ENCODE peak calls at places on chromosome 12, in eight cellular contexts. U, G, L, B, M, Y, P and T are unnamed samples.

GRCh38 chr12:57242329-57242690 is 8.7 kb downstream of the STAC3 start:
- DNase-seq in U (no peak), G (peak), L (no peak), B (peak), M (no peak), Y (no peak), P (no peak), T (no peak)

GRCh38 chr12:54306925-54307731 is 6.3 kb upstream of the NFE2 start:
- DNase-seq in U (peak), G (peak), L (peak), B (peak), M (no peak), Y (peak), P (peak), T (peak)

GRCh38 chr12:49470986-49471385 is 67.8 kb upstream of the KCNH3 start:
- DNase-seq in U (no peak), G (no peak), L (no peak), B (no peak), M (no peak), Y (no peak), P (no peak), T (no peak)

GRCh38 chr12:109550310-109550680 is 23.0 kb downstream of the MMAB start:
- DNase-seq in U (no peak), G (no peak), L (no peak), B (no peak), M (no peak), Y (peak), P (no peak), T (no peak)

GRCh38 chr12:110253176-110253575 is 27.9 kb upstream of the ATP2A2 start:
- DNase-seq in U (no peak), G (peak), L (peak), B (no peak), M (no peak), Y (peak), P (no peak), T (no peak)

GRCh38 chr12:105342464-105342863 is 12.0 kb downstream of the C12orf75 start:
- DNase-seq in U (no peak), G (no peak), L (no peak), B (no peak), M (no peak), Y (no peak), P (no peak), T (no peak)

GRCh38 chr12:67720383-67720856 is 71.9 kb downstream of the DYRK2 start:
- DNase-seq in U (no peak), G (no peak), L (peak), B (peak), M (no peak), Y (no peak), P (peak), T (no peak)

GRCh38 chr12:116123511-116124258 is 153.8 kb downstream of the MED13L start:
- DNase-seq in U (peak), G (no peak), L (peak), B (peak), M (no peak), Y (no peak), P (no peak), T (peak)

GRCh38 chr12:112759786-112760185 is 31.8 kb upstream of the RPH3A start:
- DNase-seq in U (no peak), G (no peak), L (no peak), B (no peak), M (no peak), Y (no peak), P (no peak), T (no peak)

GRCh38 chr12:7128681-7129593 is at the start of gene RBP5:
- DNase-seq in U (no peak), G (no peak), L (no peak), B (no peak), M (no peak), Y (no peak), P (no peak), T (no peak)

GRCh38 chr12:68786929-68787328 is 21.0 kb upstream of the MDM2 start:
- DNase-seq in U (no peak), G (no peak), L (peak), B (no peak), M (no peak), Y (no peak), P (no peak), T (no peak)

GRCh38 chr12:79121486-79121885 is 256.9 kb downstream of the SYT1 start:
- DNase-seq in U (no peak), G (no peak), L (peak), B (peak), M (no peak), Y (no peak), P (no peak), T (no peak)

GRCh38 chr12:121057794-121058193 is 18.7 kb upstream of the OASL start:
- DNase-seq in U (no peak), G (no peak), L (no peak), B (no peak), M (no peak), Y (no peak), P (no peak), T (no peak)

GRCh38 chr12:21499765-21500164 is 1.7 kb downstream of the RECQL start:
- DNase-seq in U (no peak), G (no peak), L (no peak), B (no peak), M (no peak), Y (no peak), P (no peak), T (no peak)

GRCh38 chr12:124264879-124265278 is 30.0 kb upstream of the RFLNA start:
- DNase-seq in U (no peak), G (no peak), L (no peak), B (no peak), M (no peak), Y (no peak), P (no peak), T (no peak)

GRCh38 chr12:99200711-99201384 is 446.7 kb upstream of the GARIN6 start:
- DNase-seq in U (no peak), G (no peak), L (no peak), B (no peak), M (no peak), Y (no peak), P (no peak), T (no peak)